ENCODE peak calls at places on chromosomes 12 and 14, in four cellular contexts. One of them, this sample, is unnamed.

GRCh38 chr14:95421741-95422140 is 94.7 kb downstream of the SYNE3 start:
- DNase-seq in testis: no peak
- DNase-seq in heart right ventricle: no peak
- DNase-seq in GM23248: no peak
- DNase-seq in this sample: no peak

GRCh38 chr12:114674201-114675047 is 9.6 kb downstream of the TBX3 start:
- DNase-seq in GM23248: no peak
- DNase-seq in testis: no peak
- DNase-seq in heart right ventricle: no peak
- DNase-seq in this sample: no peak

GRCh38 chr14:24430682-24431568 is 1.2 kb downstream of the KHNYN start:
- DNase-seq in testis: peak; percentile 74
- DNase-seq in GM23248: peak; percentile 80
- DNase-seq in heart right ventricle: no peak
- DNase-seq in this sample: no peak

GRCh38 chr14:24911324-24912095 is 138.4 kb downstream of the STXBP6 start:
- DNase-seq in heart right ventricle: peak; percentile 13
- DNase-seq in testis: peak; percentile 18
- DNase-seq in GM23248: peak; percentile 96
- DNase-seq in this sample: peak; percentile 52

GRCh38 chr12:118060301-118061010 is 523 bp downstream of the WSB2 start:
- DNase-seq in heart right ventricle: peak; percentile 58
- DNase-seq in testis: peak; percentile 46
- DNase-seq in GM23248: peak; percentile 66
- DNase-seq in this sample: peak; percentile 73

GRCh38 chr14:68574906-68575305 is 218.0 kb downstream of the ZFP36L1 start:
- DNase-seq in heart right ventricle: no peak
- DNase-seq in testis: no peak
- DNase-seq in GM23248: peak; percentile 42
- DNase-seq in this sample: peak; percentile 63

GRCh38 chr12:46390881-46391280 is 18.3 kb upstream of the SLC38A2 start:
- DNase-seq in heart right ventricle: no peak
- DNase-seq in GM23248: no peak
- DNase-seq in testis: no peak
- DNase-seq in this sample: no peak

GRCh38 chr12:121512561-121512960 is 68.3 kb downstream of the KDM2B start:
- DNase-seq in testis: peak; percentile 68
- DNase-seq in GM23248: no peak
- DNase-seq in heart right ventricle: no peak
- DNase-seq in this sample: peak; percentile 73

GRCh38 chr14:73467377-73467776 is 9.0 kb upstream of the NUMB start:
- DNase-seq in testis: no peak
- DNase-seq in GM23248: peak; percentile 87
- DNase-seq in heart right ventricle: no peak
- DNase-seq in this sample: no peak

GRCh38 chr14:62006116-62006737 is 244.0 kb downstream of the SNAPC1 start:
- DNase-seq in heart right ventricle: no peak
- DNase-seq in GM23248: peak; percentile 49
- DNase-seq in testis: no peak
- DNase-seq in this sample: no peak

GRCh38 chr12:131365821-131366260 is 345.0 kb upstream of the SFSWAP start:
- DNase-seq in heart right ventricle: no peak
- DNase-seq in testis: no peak
- DNase-seq in GM23248: no peak
- DNase-seq in this sample: no peak

GRCh38 chr14:103401223-103402214 is 16.3 kb downstream of the MARK3 start:
- DNase-seq in heart right ventricle: peak; percentile 16
- DNase-seq in testis: peak; percentile 40
- DNase-seq in GM23248: peak; percentile 91
- DNase-seq in this sample: no peak

GRCh38 chr12:37672655-37673260 is 643.8 kb upstream of the ALG10B start:
- DNase-seq in heart right ventricle: no peak
- DNase-seq in testis: no peak
- DNase-seq in GM23248: peak; percentile 22
- DNase-seq in this sample: no peak

DNA sequence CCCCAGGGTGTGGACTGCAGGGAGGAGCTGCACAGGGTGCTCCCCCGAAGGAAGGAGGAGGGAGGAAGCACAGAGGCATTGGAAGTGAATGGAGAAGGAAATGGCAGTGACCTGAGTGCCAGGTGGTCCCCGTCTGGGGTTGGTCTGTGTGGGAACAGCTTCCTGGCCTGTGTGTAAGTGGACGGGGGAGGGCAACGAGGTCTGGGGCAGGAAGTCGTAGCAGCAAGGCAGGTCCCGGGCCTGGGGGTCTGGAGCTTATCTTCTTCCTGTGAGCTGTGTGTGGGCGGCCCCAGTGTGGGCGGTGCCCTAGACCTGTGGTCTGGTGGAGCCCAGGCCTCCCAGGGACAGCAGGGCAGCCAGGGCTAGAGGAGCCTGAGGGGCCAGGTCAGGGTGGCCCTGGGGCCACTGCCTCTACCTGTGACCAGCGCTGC is 382.1 kb downstream of the TMEM121 start:
- DNase-seq in testis: no peak
- DNase-seq in heart right ventricle: no peak
- DNase-seq in GM23248: no peak
- DNase-seq in this sample: no peak
- H3K9me3 ChIP-seq in testis: no peaks in the 10 kb centered on the region
- H3K9me3 ChIP-seq in heart right ventricle: no peaks in the 10 kb centered on the region
- H3K9me3 ChIP-seq in GM23248: no peaks in the 10 kb centered on the region
- H3K9me3 ChIP-seq in this sample: no peaks in the 10 kb centered on the region

GRCh38 chr12:30769802-30770201 is 15.1 kb upstream of the CAPRIN2 start:
- DNase-seq in GM23248: no peak
- DNase-seq in testis: no peak
- DNase-seq in heart right ventricle: no peak
- DNase-seq in this sample: no peak

GRCh38 chr12:30779578-30779977 is 24.8 kb upstream of the CAPRIN2 start:
- DNase-seq in heart right ventricle: no peak
- DNase-seq in GM23248: no peak
- DNase-seq in testis: no peak
- DNase-seq in this sample: no peak

GRCh38 chr12:30779178-30779577 is 24.4 kb upstream of the CAPRIN2 start:
- DNase-seq in GM23248: no peak
- DNase-seq in heart right ventricle: no peak
- DNase-seq in testis: no peak
- DNase-seq in this sample: no peak

DNA sequence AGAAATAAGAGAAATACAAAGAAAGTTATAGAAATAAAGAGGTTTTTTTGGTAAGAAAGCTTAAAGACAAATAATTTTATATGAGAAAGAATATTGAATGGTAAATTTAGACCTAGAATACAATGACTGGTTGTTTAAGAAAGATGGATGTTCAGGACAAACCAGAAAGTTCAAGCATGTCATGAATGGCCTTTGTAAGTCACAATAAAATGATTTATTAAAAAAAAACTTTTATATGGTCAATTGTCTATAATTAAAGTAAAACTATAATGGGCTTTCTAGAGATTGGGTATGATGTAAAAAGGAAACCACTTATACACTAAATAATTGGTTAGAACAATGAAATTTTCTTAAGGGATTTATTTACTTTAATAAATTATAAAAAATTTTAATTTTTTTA is 19.8 kb upstream of the CAPRIN2 start:
- DNase-seq in testis: no peak
- DNase-seq in heart right ventricle: no peak
- DNase-seq in GM23248: no peak
- DNase-seq in this sample: no peak
- H3K9me3 ChIP-seq in testis: no peaks in the 10 kb centered on the region
- H3K9me3 ChIP-seq in heart right ventricle: no peaks in the 10 kb centered on the region
- H3K9me3 ChIP-seq in GM23248: peaks cover 4% of the 10 kb centered on the region
- H3K9me3 ChIP-seq in this sample: no peaks in the 10 kb centered on the region

GRCh38 chr12:50192908-50193307 is 25.7 kb upstream of the CERS5 start:
- DNase-seq in GM23248: peak; percentile 64
- DNase-seq in heart right ventricle: no peak
- DNase-seq in testis: no peak
- DNase-seq in this sample: no peak

GRCh38 chr12:50195832-50196231 is 28.7 kb upstream of the CERS5 start:
- DNase-seq in heart right ventricle: no peak
- DNase-seq in GM23248: peak; percentile 63
- DNase-seq in testis: no peak
- DNase-seq in this sample: no peak

GRCh38 chr12:50197297-50197727 is 30.1 kb upstream of the CERS5 start:
- DNase-seq in testis: no peak
- DNase-seq in heart right ventricle: no peak
- DNase-seq in GM23248: peak; percentile 40
- DNase-seq in this sample: no peak

GRCh38 chr12:50198829-50199228 is 31.7 kb upstream of the CERS5 start:
- DNase-seq in GM23248: no peak
- DNase-seq in heart right ventricle: no peak
- DNase-seq in testis: no peak
- DNase-seq in this sample: no peak

DNA sequence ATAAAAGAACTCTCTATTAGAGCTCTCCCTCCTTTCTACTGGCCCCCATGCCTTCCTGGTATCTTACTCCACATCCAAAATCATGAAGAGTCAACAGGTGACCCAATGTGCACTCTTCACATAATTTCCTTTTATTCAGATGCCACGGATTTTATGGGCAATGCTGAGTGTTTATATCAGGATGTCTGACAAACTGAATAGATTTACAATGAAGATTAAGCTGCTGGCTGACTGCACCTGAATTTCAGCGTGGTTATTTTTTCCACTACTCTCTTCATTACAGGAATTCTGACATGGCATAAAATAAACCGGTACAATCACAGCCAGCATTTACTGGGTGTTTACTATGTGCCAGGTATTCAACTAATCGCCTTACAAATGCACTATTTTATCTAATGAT is 29.4 kb upstream of the CERS5 start:
- DNase-seq in heart right ventricle: no peak
- DNase-seq in testis: no peak
- DNase-seq in GM23248: no peak
- DNase-seq in this sample: no peak
- H3K9me3 ChIP-seq in heart right ventricle: no peaks in the 10 kb centered on the region
- H3K9me3 ChIP-seq in testis: no peaks in the 10 kb centered on the region
- H3K9me3 ChIP-seq in GM23248: no peaks in the 10 kb centered on the region
- H3K9me3 ChIP-seq in this sample: no peaks in the 10 kb centered on the region

GRCh38 chr12:132392389-132393244 is 63.2 kb upstream of the GALNT9 start:
- DNase-seq in heart right ventricle: no peak
- DNase-seq in testis: no peak
- DNase-seq in GM23248: no peak
- DNase-seq in this sample: no peak
- H3K9me3 ChIP-seq in heart right ventricle: no peaks in the 10 kb centered on the region
- H3K9me3 ChIP-seq in testis: no peaks in the 10 kb centered on the region
- H3K9me3 ChIP-seq in GM23248: no peaks in the 10 kb centered on the region
- H3K9me3 ChIP-seq in this sample: no peaks in the 10 kb centered on the region

This sample was measured in tibial artery.